ENCODE peak calls at places on chromosomes 6 and 20, in eight cellular contexts. One of them, this sample, is unnamed.

GRCh38 chr20:38452880-38453624 is 17.9 kb upstream of the SNHG17 start:
- DNase-seq in AML-193: no peak
- DNase-seq in tibial artery: no peak
- DNase-seq in iPS-NIHi11: no peak
- DNase-seq in GM06990: no peak
- DNase-seq in amygdala: no peak
- DNase-seq in fibroblast of lung: peak
- DNase-seq in GM23248: peak
- DNase-seq in this sample: no peak

GRCh38 chr20:62287129-62287528 is 15.7 kb upstream of the ADRM1 start:
- DNase-seq in AML-193: no peak
- DNase-seq in tibial artery: no peak
- DNase-seq in iPS-NIHi11: no peak
- DNase-seq in fibroblast of lung: no peak
- DNase-seq in amygdala: no peak
- DNase-seq in GM23248: no peak
- DNase-seq in GM06990: no peak
- DNase-seq in this sample: no peak

GRCh38 chr20:64119301-64119680 is 11.9 kb upstream of the NPBWR2 start:
- DNase-seq in iPS-NIHi11: peak
- DNase-seq in GM23248: no peak
- DNase-seq in amygdala: no peak
- DNase-seq in GM06990: no peak
- DNase-seq in tibial artery: no peak
- DNase-seq in fibroblast of lung: no peak
- DNase-seq in AML-193: no peak
- DNase-seq in this sample: no peak

GRCh38 chr20:14055127-14055742 is 59.9 kb downstream of the MACROD2 start:
- DNase-seq in amygdala: no peak
- DNase-seq in tibial artery: no peak
- DNase-seq in iPS-NIHi11: peak
- DNase-seq in GM06990: peak
- DNase-seq in GM23248: peak
- DNase-seq in fibroblast of lung: peak
- DNase-seq in AML-193: peak
- DNase-seq in this sample: peak

GRCh38 chr6:106411643-106412200 is 51.2 kb downstream of the CRYBG1 start:
- DNase-seq in iPS-NIHi11: no peak
- DNase-seq in GM23248: no peak
- DNase-seq in fibroblast of lung: no peak
- DNase-seq in AML-193: no peak
- DNase-seq in amygdala: no peak
- DNase-seq in GM06990: no peak
- DNase-seq in tibial artery: no peak
- DNase-seq in this sample: no peak

GRCh38 chr6:46370622-46371021 is 120.6 kb downstream of the RCAN2 start:
- DNase-seq in iPS-NIHi11: no peak
- DNase-seq in GM06990: no peak
- DNase-seq in fibroblast of lung: no peak
- DNase-seq in AML-193: no peak
- DNase-seq in tibial artery: no peak
- DNase-seq in GM23248: no peak
- DNase-seq in amygdala: no peak
- DNase-seq in this sample: no peak

GRCh38 chr6:47335456-47335855 is 25.8 kb upstream of the TNFRSF21 start:
- DNase-seq in fibroblast of lung: no peak
- DNase-seq in AML-193: peak
- DNase-seq in tibial artery: no peak
- DNase-seq in GM06990: no peak
- DNase-seq in amygdala: no peak
- DNase-seq in iPS-NIHi11: no peak
- DNase-seq in GM23248: no peak
- DNase-seq in this sample: peak

GRCh38 chr6:139536751-139537617 is 162.5 kb upstream of the CITED2 start:
- DNase-seq in GM06990: no peak
- DNase-seq in fibroblast of lung: peak
- DNase-seq in AML-193: no peak
- DNase-seq in tibial artery: no peak
- DNase-seq in GM23248: no peak
- DNase-seq in iPS-NIHi11: no peak
- DNase-seq in amygdala: no peak
- DNase-seq in this sample: no peak

GRCh38 chr20:44918761-44919160 is 8.9 kb downstream of the PABPC1L start:
- DNase-seq in AML-193: no peak
- DNase-seq in tibial artery: no peak
- DNase-seq in fibroblast of lung: no peak
- DNase-seq in amygdala: no peak
- DNase-seq in iPS-NIHi11: no peak
- DNase-seq in GM23248: no peak
- DNase-seq in GM06990: no peak
- DNase-seq in this sample: no peak

GRCh38 chr20:15700147-15700765 is 873.0 kb downstream of the KIF16B start:
- DNase-seq in iPS-NIHi11: no peak
- DNase-seq in amygdala: no peak
- DNase-seq in fibroblast of lung: no peak
- DNase-seq in tibial artery: no peak
- DNase-seq in GM23248: no peak
- DNase-seq in AML-193: no peak
- DNase-seq in GM06990: no peak
- DNase-seq in this sample: no peak

GRCh38 chr20:34185766-34186620 is 55.2 kb upstream of the ASIP start:
- DNase-seq in amygdala: no peak
- DNase-seq in GM23248: peak
- DNase-seq in iPS-NIHi11: no peak
- DNase-seq in AML-193: no peak
- DNase-seq in fibroblast of lung: no peak
- DNase-seq in tibial artery: no peak
- DNase-seq in GM06990: no peak
- DNase-seq in this sample: no peak

GRCh38 chr6:134410531-134410930 is 92.6 kb upstream of the SGK1 start:
- DNase-seq in fibroblast of lung: no peak
- DNase-seq in tibial artery: no peak
- DNase-seq in iPS-NIHi11: no peak
- DNase-seq in GM23248: no peak
- DNase-seq in GM06990: no peak
- DNase-seq in amygdala: no peak
- DNase-seq in AML-193: no peak
- DNase-seq in this sample: no peak

GRCh38 chr6:44009425-44010321 is 117.6 kb downstream of the MRPL14 start:
- DNase-seq in iPS-NIHi11: no peak
- DNase-seq in GM23248: no peak
- DNase-seq in amygdala: no peak
- DNase-seq in fibroblast of lung: no peak
- DNase-seq in tibial artery: peak
- DNase-seq in GM06990: no peak
- DNase-seq in AML-193: no peak
- DNase-seq in this sample: no peak

GRCh38 chr20:46563848-46564197 is 13.4 kb upstream of the OCSTAMP start:
- DNase-seq in GM23248: no peak
- DNase-seq in AML-193: no peak
- DNase-seq in fibroblast of lung: no peak
- DNase-seq in amygdala: no peak
- DNase-seq in GM06990: no peak
- DNase-seq in tibial artery: no peak
- DNase-seq in iPS-NIHi11: no peak
- DNase-seq in this sample: no peak

GRCh38 chr6:147063469-147064031 is 140.7 kb upstream of the STXBP5 start:
- DNase-seq in GM06990: no peak
- DNase-seq in tibial artery: no peak
- DNase-seq in AML-193: no peak
- DNase-seq in fibroblast of lung: peak
- DNase-seq in amygdala: no peak
- DNase-seq in iPS-NIHi11: no peak
- DNase-seq in GM23248: peak
- DNase-seq in this sample: no peak

GRCh38 chr6:125995972-125996580 is 9.7 kb downstream of the TRMT11 start:
- DNase-seq in iPS-NIHi11: peak
- DNase-seq in AML-193: peak
- DNase-seq in GM23248: peak
- DNase-seq in tibial artery: no peak
- DNase-seq in GM06990: no peak
- DNase-seq in fibroblast of lung: peak
- DNase-seq in amygdala: no peak
- DNase-seq in this sample: peak

GRCh38 chr20:33684533-33685327 is 1.5 kb downstream of the E2F1 start:
- DNase-seq in GM06990: no peak
- DNase-seq in iPS-NIHi11: peak
- DNase-seq in GM23248: no peak
- DNase-seq in fibroblast of lung: no peak
- DNase-seq in AML-193: no peak
- DNase-seq in amygdala: no peak
- DNase-seq in tibial artery: no peak
- DNase-seq in this sample: no peak

GRCh38 chr20:56202493-56203077 is 45.9 kb upstream of the MC3R start:
- DNase-seq in iPS-NIHi11: peak
- DNase-seq in GM06990: no peak
- DNase-seq in AML-193: no peak
- DNase-seq in amygdala: no peak
- DNase-seq in tibial artery: no peak
- DNase-seq in fibroblast of lung: peak
- DNase-seq in GM23248: peak
- DNase-seq in this sample: no peak

This sample was measured in GM12864.